ENCODE peak calls at places on chromosomes 2 and 18, in eight cellular contexts. E is NAMALWA; G is cardiac muscle cell; S is SK-N-SH; D is hypothalamus; V is stimulated activated CD8-positive, alpha-beta memory T cell treated with anti-CD3 and anti-CD28 coated beads, Interleukin-7, amount 100 ng/mL, for 24 hours; K is activated CD4-positive, alpha-beta T cell treated with anti-CD3 and anti-CD28 coated beads, Interleukin-2, amount 50 U/mL, for 4 hours; H is DND-41. X is an unnamed sample.

GRCh38 chr2:47946593-47946992 is 40.3 kb upstream of the FBXO11 start:
- DNase-seq in E (no peak), H (no peak), K (no peak), V (no peak), G (peak; percentile 19), D (no peak), S (no peak), X (no peak)

GRCh38 chr18:5238371-5238758 is 41.3 kb upstream of the AKAIN1 start:
- DNase-seq in G (peak; percentile 61), D (peak; percentile 6), V (no peak), S (peak; percentile 55), K (peak; percentile 21), E (peak; percentile 44), H (peak; percentile 43), X (no peak)

GRCh38 chr18:22711381-22711717 is 221.8 kb upstream of the RBBP8 start:
- DNase-seq in G (no peak), V (no peak), H (no peak), D (no peak), K (no peak), E (no peak), S (no peak), X (no peak)

GRCh38 chr18:44601447-44601846 is 79.2 kb upstream of the SETBP1 start:
- DNase-seq in D (no peak), H (no peak), V (no peak), S (no peak), E (no peak), G (peak; percentile 10), K (no peak), X (no peak)

GRCh38 chr2:37653805-37654378 is 17.6 kb downstream of the CDC42EP3 start:
- DNase-seq in K (no peak), S (no peak), E (peak; percentile 71), D (no peak), H (no peak), G (no peak), V (no peak), X (no peak)

GRCh38 chr2:166239548-166239947 is 111.7 kb upstream of the SCN1A start:
- DNase-seq in K (no peak), D (no peak), E (no peak), V (no peak), S (no peak), H (no peak), G (no peak), X (no peak)

GRCh38 chr2:46812381-46813024 is 103.1 kb downstream of the MCFD2 start:
- DNase-seq in G (no peak), V (no peak), S (peak; percentile 50), D (no peak), K (no peak), H (no peak), E (no peak), X (peak; percentile 56)

GRCh38 chr2:33529771-33530481 is 53.5 kb downstream of the RASGRP3 start:
- DNase-seq in D (no peak), S (no peak), V (no peak), K (no peak), G (no peak), E (peak; percentile 53), H (no peak), X (no peak)

GRCh38 chr2:16173893-16174692 is 233.7 kb downstream of the MYCN start:
- DNase-seq in D (no peak), S (no peak), H (no peak), G (no peak), K (no peak), E (no peak), V (no peak), X (no peak)

GRCh38 chr2:217993055-217993645 is 9.6 kb downstream of the TNS1 start:
- DNase-seq in K (no peak), E (no peak), V (no peak), S (no peak), G (no peak), D (no peak), H (no peak), X (no peak)

GRCh38 chr2:25301453-25302352 is 40.0 kb downstream of the DNMT3A start:
- DNase-seq in G (no peak), S (no peak), D (no peak), K (peak; percentile 55), E (peak; percentile 69), H (peak; percentile 59), V (no peak), X (no peak)

GRCh38 chr2:224286923-224287322 is 115.0 kb downstream of the FAM124B start:
- DNase-seq in S (no peak), G (no peak), V (no peak), K (no peak), E (peak; percentile 9), H (no peak), D (no peak), X (no peak)

GRCh38 chr18:9434240-9434701 is 41.0 kb upstream of the RALBP1 start:
- DNase-seq in D (no peak), V (no peak), K (no peak), H (no peak), E (no peak), G (no peak), S (no peak), X (peak; percentile 74)

GRCh38 chr2:19216271-19216670 is 142.2 kb downstream of the OSR1 start:
- DNase-seq in K (no peak), D (no peak), H (no peak), V (no peak), E (no peak), S (no peak), G (no peak), X (no peak)

GRCh38 chr2:3277748-3278520 is 99.7 kb downstream of the EIPR1 start:
- DNase-seq in E (no peak), S (no peak), K (no peak), V (no peak), D (no peak), H (no peak), G (no peak), X (no peak)

GRCh38 chr2:28674062-28674712 is 77.4 kb upstream of the PPP1CB start:
- DNase-seq in D (no peak), H (no peak), K (no peak), E (no peak), S (no peak), V (no peak), G (no peak), X (no peak)

GRCh38 chr2:197219636-197220035 is 90.9 kb downstream of the ANKRD44 start:
- DNase-seq in V (no peak), K (no peak), E (no peak), D (no peak), G (no peak), H (no peak), S (no peak), X (no peak)

GRCh38 chr2:140401056-140401455 is 1620.9 kb upstream of the NXPH2 start:
- DNase-seq in S (no peak), H (no peak), G (no peak), D (no peak), K (no peak), E (no peak), V (no peak), X (no peak)

GRCh38 chr2:234495076-234495800 is 1.6 kb downstream of the ARL4C start:
- DNase-seq in H (peak; percentile 36), E (no peak), S (peak; percentile 56), D (no peak), G (no peak), V (no peak), K (peak; percentile 16), X (peak; percentile 64)

GRCh38 chr18:5197032-5197434 is at the start of gene AKAIN1:
- DNase-seq in V (no peak), E (no peak), D (no peak), G (peak; percentile 91), S (peak; percentile 60), H (no peak), K (no peak), X (peak; percentile 88)

GRCh38 chr2:223936862-223937326 is 8.2 kb downstream of the WDFY1 start:
- DNase-seq in G (no peak), V (no peak), K (no peak), H (no peak), S (no peak), D (no peak), E (no peak), X (no peak)